ENCODE peak calls at places on chromosomes 7 and 10, in nine cellular contexts. G is naive thymus-derived CD8-positive, alpha-beta T cell; X is T-helper 1 cell; U is natural killer cell; R is B cell; J is RWPE2; P is germinal center; T is HFF-Myc; O is AG20443. W is an unnamed sample.

GRCh38 chr10:23884671-23885070 is 324.3 kb upstream of the KIAA1217 start:
- DNase-seq in U (no peak), T (no peak), R (no peak), X (no peak), G (no peak), O (no peak), J (no peak), P (no peak), W (no peak)

GRCh38 chr10:132909491-132910071 is 32.8 kb downstream of the CFAP46 start:
- DNase-seq in P (no peak), R (no peak), G (no peak), U (no peak), X (no peak), O (no peak), J (peak; percentile 53), T (no peak), W (no peak)

GRCh38 chr7:69732203-69732602 is 133.9 kb downstream of the AUTS2 start:
- DNase-seq in X (no peak), O (no peak), R (no peak), J (no peak), G (no peak), U (no peak), T (no peak), P (no peak), W (no peak)

GRCh38 chr7:134047675-134048074 is 79.5 kb upstream of the LRGUK start:
- DNase-seq in P (no peak), R (no peak), U (no peak), X (no peak), G (no peak), T (no peak), J (no peak), O (no peak), W (no peak)

GRCh38 chr7:132131196-132131595 is 445.1 kb downstream of the PLXNA4 start:
- DNase-seq in P (no peak), R (no peak), U (no peak), O (no peak), T (no peak), X (no peak), J (no peak), G (no peak), W (no peak)

GRCh38 chr7:107615910-107616680 is 36.0 kb downstream of the BCAP29 start:
- DNase-seq in J (no peak), O (no peak), X (no peak), G (no peak), T (no peak), P (no peak), R (no peak), U (no peak), W (no peak)

GRCh38 chr7:73970801-73971229 is 57.2 kb upstream of the ELN start:
- DNase-seq in G (no peak), U (peak; percentile 12), J (no peak), O (no peak), T (no peak), P (no peak), X (no peak), R (no peak), W (peak; percentile 30)

GRCh38 chr7:82183633-82184032 is 259.9 kb downstream of the CACNA2D1 start:
- DNase-seq in G (no peak), J (no peak), R (no peak), U (no peak), X (no peak), P (no peak), O (peak; percentile 27), T (no peak), W (no peak)

GRCh38 chr7:22821702-22822485 is 755 bp downstream of the TOMM7 start:
- DNase-seq in T (no peak), O (no peak), J (no peak), X (no peak), R (peak; percentile 40), G (no peak), P (no peak), U (no peak), W (no peak)

GRCh38 chr10:70458329-70459060 is 17.0 kb upstream of the NODAL start:
- DNase-seq in O (peak; percentile 95), G (no peak), T (no peak), P (peak; percentile 30), U (peak; percentile 25), X (no peak), J (no peak), R (no peak), W (peak; percentile 75)

GRCh38 chr10:108631332-108631731 is 1292.0 kb downstream of the XPNPEP1 start:
- DNase-seq in P (no peak), G (no peak), J (no peak), O (no peak), X (no peak), R (peak; percentile 43), T (no peak), U (no peak), W (no peak)

GRCh38 chr10:4129866-4130455 is 345.0 kb upstream of the KLF6 start:
- DNase-seq in G (no peak), U (no peak), J (no peak), X (no peak), T (no peak), O (no peak), R (no peak), P (no peak), W (no peak)

GRCh38 chr7:83796760-83797159 is 147.8 kb upstream of the SEMA3E start:
- DNase-seq in X (no peak), T (no peak), G (no peak), P (no peak), J (no peak), R (no peak), O (no peak), U (no peak), W (no peak)

GRCh38 chr10:110495731-110496552 is 1.8 kb upstream of the DUSP5 start:
- DNase-seq in X (peak; percentile 33), O (peak; percentile 81), U (peak; percentile 31), R (no peak), J (peak; percentile 82), T (no peak), P (no peak), G (no peak), W (no peak)